ENCODE peak calls at places on chromosomes 6 and 20, in seven cellular contexts. Z is posterior vena cava; R is hypothalamus; N is activated naive CD8-positive, alpha-beta T cell treated with anti-CD3 and anti-CD28 coated beads, Interleukin-2, amount 50 U/mL, for 24 hours; P is hippocampal formation; S is fibroblast of lung; X is AG04449. L is an unnamed sample.

GRCh38 chr6:2858678-2859324 is 17.1 kb upstream of the SERPINB1 start:
- DNase-seq in Z (no peak), R (no peak), N (no peak), P (no peak), S (no peak), X (no peak), L (no peak)

GRCh38 chr20:642398-643174 is 10.4 kb downstream of the SRXN1 start:
- DNase-seq in Z (no peak), R (peak), N (no peak), P (peak), S (peak), X (no peak), L (peak)

GRCh38 chr20:32635764-32636163 is 38.0 kb downstream of the C20orf203 start:
- DNase-seq in Z (no peak), R (no peak), N (no peak), P (no peak), S (peak), X (no peak), L (no peak)

GRCh38 chr20:32806356-32806755 is 13.4 kb upstream of the MAPRE1 start:
- DNase-seq in Z (no peak), R (no peak), N (no peak), P (no peak), S (no peak), X (no peak), L (no peak)

GRCh38 chr6:28078836-28079235 is 1.5 kb upstream of the ZNF165 start:
- DNase-seq in Z (no peak), R (no peak), N (no peak), P (no peak), S (no peak), X (no peak), L (no peak)

GRCh38 chr6:42618105-42618504 is 54.3 kb downstream of the UBR2 start:
- DNase-seq in Z (no peak), R (no peak), N (no peak), P (no peak), S (no peak), X (no peak), L (no peak)

GRCh38 chr6:109172096-109172495 is 76.8 kb downstream of the CEP57L1 start:
- DNase-seq in Z (no peak), R (no peak), N (no peak), P (no peak), S (no peak), X (no peak), L (no peak)

GRCh38 chr6:108737594-108738546 is 110.4 kb upstream of the ARMC2 start:
- DNase-seq in Z (peak), R (no peak), N (peak), P (no peak), S (peak), X (peak), L (no peak)

GRCh38 chr6:165952514-165952913 is 215.1 kb downstream of the TBXT start:
- DNase-seq in Z (no peak), R (no peak), N (no peak), P (no peak), S (no peak), X (no peak), L (no peak)

GRCh38 chr6:66796987-66797386 is 1090.0 kb upstream of the EYS start:
- DNase-seq in Z (no peak), R (no peak), N (no peak), P (no peak), S (no peak), X (no peak), L (no peak)

GRCh38 chr6:8080338-8081151 is 16.4 kb upstream of the BLOC1S5 start:
- DNase-seq in Z (no peak), R (no peak), N (no peak), P (no peak), S (peak), X (no peak), L (no peak)

GRCh38 chr6:94144807-94145206 is 725.4 kb upstream of the EPHA7 start:
- DNase-seq in Z (no peak), R (no peak), N (no peak), P (no peak), S (no peak), X (no peak), L (no peak)

GRCh38 chr6:111230351-111231077 is 143.2 kb downstream of the SLC16A10 start:
- DNase-seq in Z (no peak), R (no peak), N (no peak), P (no peak), S (peak), X (peak), L (no peak)

GRCh38 chr20:41213150-41213820 is 75.9 kb downstream of the PLCG1 start:
- DNase-seq in Z (no peak), R (peak), N (no peak), P (no peak), S (peak), X (no peak), L (no peak)

GRCh38 chr20:36246410-36246809 is 10.1 kb downstream of the AAR2 start:
- DNase-seq in Z (no peak), R (no peak), N (no peak), P (no peak), S (no peak), X (no peak), L (peak)

GRCh38 chr6:43120938-43121913 is 45.1 kb downstream of the PTK7 start:
- DNase-seq in Z (peak), R (peak), N (no peak), P (no peak), S (peak), X (peak), L (no peak)